ENCODE peak calls at places on chromosomes 7 and 10, in nine cellular contexts. F is A549, Y is suprapubic skin, S is transverse colon, O is right lobe of liver, W is HCT116, K is heart left ventricle, J is ovary, B is vagina. Z is an unnamed sample.
A peak's percentile ranks its signal among the peaks of the same experiment; 100 is the strongest.

GRCh38 chr7:115680921-115681320 is 349.6 kb downstream of the TFEC start:
- DNase-seq in F (no peak), S (no peak), O (no peak), J (no peak), B (no peak), K (no peak), Y (no peak), W (no peak), Z (no peak)

GRCh38 chr7:54076619-54077018 is 465.6 kb upstream of the VSTM2A start:
- DNase-seq in Y (no peak), W (no peak), S (no peak), O (no peak), F (no peak), B (no peak), K (no peak), J (no peak), Z (no peak)

GRCh38 chr7:5357951-5358350 is 65.7 kb downstream of the TNRC18 start:
- DNase-seq in K (no peak), S (no peak), B (no peak), W (no peak), J (no peak), F (no peak), O (no peak), Y (no peak), Z (no peak)

GRCh38 chr7:121328508-121329459 is at the start of gene WNT16:
- DNase-seq in W (peak; percentile 74), S (no peak), J (no peak), Y (peak; percentile 73), K (no peak), O (no peak), B (no peak), F (no peak), Z (no peak)

GRCh38 chr10:58701398-58702135 is 188.9 kb downstream of the BICC1 start:
- DNase-seq in K (no peak), J (peak; percentile 70), Y (no peak), F (peak; percentile 20), B (no peak), O (no peak), S (no peak), W (no peak), Z (no peak)

GRCh38 chr10:15821046-15821683 is 39.1 kb downstream of the MINDY3 start:
- DNase-seq in J (no peak), W (no peak), K (no peak), B (no peak), F (no peak), O (no peak), S (no peak), Y (no peak), Z (no peak)

GRCh38 chr10:2222631-2223030 is 485.3 kb upstream of the ADARB2 start:
- DNase-seq in K (no peak), F (no peak), O (no peak), J (no peak), S (no peak), W (no peak), Y (no peak), B (no peak), Z (no peak)

GRCh38 chr10:84353052-84353803 is 24.8 kb downstream of the CCSER2 start:
- DNase-seq in S (no peak), W (no peak), J (no peak), Y (no peak), F (no peak), O (no peak), B (no peak), K (no peak), Z (no peak)

GRCh38 chr7:3482147-3482921 is 181.3 kb downstream of the SDK1 start:
- DNase-seq in S (peak; percentile 15), K (no peak), W (peak; percentile 18), F (peak; percentile 62), B (no peak), J (no peak), Y (no peak), O (no peak), Z (no peak)

DNA sequence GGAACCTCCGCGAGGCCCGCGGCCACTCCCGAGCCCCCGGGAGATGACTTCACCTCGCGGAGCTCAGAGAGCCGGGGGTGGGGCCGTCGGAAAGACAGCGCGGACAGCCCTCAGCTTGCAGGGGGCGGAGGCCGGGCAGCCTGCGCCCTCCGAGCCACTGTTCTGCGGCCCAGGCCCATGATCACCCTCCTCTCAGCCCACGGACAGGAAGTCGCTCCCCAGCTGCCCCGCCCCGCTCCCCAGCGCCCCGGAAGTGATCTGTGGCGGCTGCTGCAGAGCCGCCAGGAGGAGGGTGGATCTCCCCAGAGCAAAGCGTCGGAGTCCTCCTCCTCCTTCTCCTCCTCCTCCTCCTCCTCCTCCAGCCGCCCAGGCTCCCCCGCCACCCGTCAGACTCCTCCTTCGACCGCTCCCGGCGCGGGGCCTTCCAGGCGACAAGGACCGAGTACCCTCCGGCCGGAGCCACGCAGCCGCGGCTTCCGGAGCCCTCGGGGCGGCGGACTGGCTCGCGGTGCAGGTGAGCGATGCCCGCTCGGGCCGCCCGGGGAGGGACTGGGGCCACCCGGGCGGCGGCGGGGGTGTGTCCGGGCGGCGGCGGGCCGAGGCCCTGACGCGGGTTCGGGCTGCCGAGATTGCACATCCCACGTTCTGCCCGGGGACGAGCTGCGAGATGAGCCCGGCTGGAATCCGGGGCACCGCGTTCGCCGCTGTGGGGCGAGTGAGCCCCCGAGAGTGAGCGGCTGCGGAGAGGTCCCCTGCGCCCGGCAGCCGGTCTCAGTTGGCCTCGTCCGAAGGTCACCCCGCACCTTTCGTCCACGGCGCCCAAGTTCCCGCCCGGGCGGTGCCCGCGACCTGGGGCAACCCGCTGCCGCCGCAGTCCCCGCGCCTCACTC is at the start of gene RALA:
- DNase-seq in S (peak; percentile 95), F (peak; percentile 93), J (peak; percentile 91), Y (peak; percentile 95), B (peak; percentile 95), O (peak; percentile 94), K (peak; percentile 95), W (peak; percentile 82), Z (peak; percentile 90)
- TF ChIP-seq POLR2A in S (peak; percentile 85), F (peak; percentile 66), J (peak; percentile 65), Y (peak; percentile 73), B (no peak), O (peak; percentile 89), K (peak; percentile 82), W (peak; percentile 75), Z (no peak)

DNA sequence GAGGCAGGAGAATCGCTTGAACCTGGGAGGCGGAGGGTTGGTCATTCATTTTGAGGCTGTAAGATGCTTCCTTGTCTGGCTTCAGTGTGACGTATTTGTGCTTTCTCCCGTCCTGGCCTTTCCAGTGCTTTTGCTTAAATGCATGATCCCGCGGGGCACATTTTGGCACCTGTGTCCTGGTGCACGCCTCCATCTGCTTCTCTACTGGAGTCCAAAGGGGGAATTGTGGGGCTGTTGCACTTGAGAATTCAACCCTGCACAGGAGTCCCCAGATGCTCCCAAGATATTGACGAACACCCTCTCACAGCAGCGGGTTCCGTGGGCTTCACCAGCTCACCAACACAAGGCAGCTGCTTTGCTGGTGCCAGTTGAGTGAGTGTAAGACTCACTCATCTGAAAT is 10.3 kb upstream of the LRRC27 start:
- DNase-seq in K (no peak), S (no peak), B (no peak), F (no peak), O (no peak), Y (peak; percentile 36), J (no peak), W (no peak), Z (no peak)
- H3K4me1 ChIP-seq in K (no peaks in the 10 kb centered on the region), S (no peaks in the 10 kb centered on the region), B (peaks cover 12% of the 10 kb centered on the region), F (peaks cover 86% of the 10 kb centered on the region), O (no peaks in the 10 kb centered on the region), Y (peaks cover 5% of the 10 kb centered on the region), J (no peaks in the 10 kb centered on the region), W (peaks cover 15% of the 10 kb centered on the region), Z (no peaks in the 10 kb centered on the region)

DNA sequence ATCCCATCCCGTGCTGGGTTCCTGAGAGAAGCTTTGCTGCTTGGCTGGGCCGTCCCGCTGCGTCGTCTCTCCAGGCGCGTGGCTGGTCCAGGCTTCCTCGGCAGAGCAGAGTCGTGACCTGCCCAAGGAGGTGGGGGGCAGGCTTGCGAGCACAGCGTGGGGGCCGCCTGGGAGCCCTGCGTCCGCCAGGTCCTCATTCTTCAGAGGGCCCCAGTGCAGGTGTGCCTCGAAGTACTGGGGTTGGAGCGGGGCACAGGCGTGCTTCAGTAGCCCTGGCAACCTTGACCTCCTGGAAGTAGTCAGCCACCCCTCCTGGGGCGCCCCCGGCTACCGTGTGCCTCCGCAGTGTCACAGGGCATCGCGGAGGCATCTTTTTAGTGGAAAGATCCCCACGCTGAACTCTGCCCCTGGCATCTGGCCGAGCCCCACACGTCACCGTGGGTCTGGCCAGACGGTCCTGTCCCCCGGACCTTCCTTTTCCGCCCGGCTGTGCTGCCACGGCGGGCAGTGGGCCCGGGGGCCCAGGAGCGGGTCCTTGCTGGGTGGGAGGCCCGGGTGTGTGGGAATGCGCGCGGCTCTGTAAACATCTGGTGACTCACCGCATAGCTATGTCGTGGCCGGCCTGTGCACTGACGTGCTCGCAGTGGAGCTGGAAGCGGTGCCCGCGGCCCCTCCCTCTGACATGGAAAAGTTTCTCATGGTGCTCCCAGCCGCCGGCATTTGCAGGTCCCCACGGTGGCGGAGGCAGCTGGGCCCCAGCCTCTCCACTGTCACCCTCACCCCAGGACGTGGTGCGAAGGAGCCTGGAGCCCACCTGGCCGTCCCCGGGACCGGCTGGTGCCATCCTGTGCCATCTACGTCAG is 6.5 kb downstream of the MAFK start:
- DNase-seq in K (peak; percentile 96), W (peak; percentile 81), J (peak; percentile 98), F (peak; percentile 98), Y (peak; percentile 97), B (peak; percentile 98), S (peak; percentile 91), O (peak; percentile 88), Z (peak; percentile 96)
- TF ChIP-seq POLR2A in K (peak; percentile 70), W (no peak), J (peak; percentile 42), F (peak; percentile 36), Y (peak; percentile 55), B (no peak), S (peak; percentile 33), O (peak; percentile 80), Z (peak; percentile 31)

GRCh38 chr10:1166101-1166827 is 110.1 kb downstream of the WDR37 start:
- DNase-seq in B (no peak), Y (peak; percentile 44), J (no peak), S (no peak), W (no peak), K (no peak), O (peak; percentile 28), F (no peak), Z (no peak)

GRCh38 chr10:1169186-1169885 is 113.2 kb downstream of the WDR37 start:
- DNase-seq in W (no peak), K (no peak), Y (peak; percentile 33), J (no peak), F (no peak), B (no peak), S (no peak), O (peak; percentile 37), Z (no peak)

GRCh38 chr10:1168763-1169162 is 112.6 kb downstream of the WDR37 start:
- DNase-seq in K (no peak), J (no peak), W (no peak), O (peak; percentile 13), B (no peak), F (no peak), Y (peak; percentile 24), S (no peak), Z (no peak)

GRCh38 chr10:1169981-1170866 is 114.0 kb downstream of the WDR37 start:
- DNase-seq in K (no peak), S (no peak), W (no peak), Y (no peak), B (no peak), J (no peak), O (no peak), F (no peak), Z (no peak)

DNA sequence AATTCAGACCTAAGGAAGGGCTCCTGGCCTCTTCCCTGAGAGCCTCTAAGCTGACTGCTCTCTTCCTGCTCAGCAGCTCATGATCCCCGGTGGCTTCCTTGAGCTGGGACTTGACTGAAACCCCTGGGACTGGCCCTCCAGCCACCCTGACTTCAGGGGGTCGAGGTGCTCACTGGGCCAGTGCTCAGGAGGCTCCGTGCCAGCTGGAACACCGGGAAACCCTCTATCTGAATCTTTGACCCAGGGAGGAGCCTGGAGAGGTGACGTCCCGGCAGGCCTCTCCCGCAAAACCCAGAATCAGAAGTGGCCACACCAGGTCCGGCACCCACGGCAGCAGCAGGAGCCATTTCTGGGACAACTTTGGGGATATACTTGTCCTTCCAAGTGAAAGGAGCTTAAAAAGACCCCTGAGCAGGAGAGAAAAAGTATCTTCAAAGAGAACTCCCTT is 110.7 kb downstream of the WDR37 start:
- DNase-seq in Y (peak; percentile 48), W (no peak), S (no peak), B (no peak), J (no peak), F (no peak), K (no peak), O (peak; percentile 29), Z (no peak)
- H3K4me1 ChIP-seq in Y (no peaks in the 10 kb centered on the region), W (no peaks in the 10 kb centered on the region), S (no peaks in the 10 kb centered on the region), B (no peaks in the 10 kb centered on the region), J (no peaks in the 10 kb centered on the region), F (no peaks in the 10 kb centered on the region), K (no peaks in the 10 kb centered on the region), O (no peaks in the 10 kb centered on the region), Z (no peaks in the 10 kb centered on the region)

Z was measured in stomach.